ENCODE peak calls at places on chromosomes 3 and 15, in seven cellular contexts. H, W, V, O, K, G and M are unnamed samples.

GRCh38 chr3:51799879-51800757 is 21.1 kb upstream of the IQCF6 start:
- DNase-seq in H (no peak), W (no peak), V (no peak), O (no peak), K (no peak), G (peak), M (peak)

GRCh38 chr3:11053926-11054503 is 61.5 kb downstream of the SLC6A1 start:
- DNase-seq in H (no peak), W (no peak), V (no peak), O (no peak), K (no peak), G (no peak), M (peak)

GRCh38 chr15:31381801-31382692 is 55.4 kb downstream of the KLF13 start:
- DNase-seq in H (no peak), W (no peak), V (no peak), O (no peak), K (no peak), G (no peak), M (no peak)

GRCh38 chr3:32105291-32106131 is 909 bp upstream of the GPD1L start:
- DNase-seq in H (no peak), W (no peak), V (no peak), O (no peak), K (peak), G (peak), M (peak)

GRCh38 chr3:55604414-55604813 is 117.3 kb upstream of the WNT5A start:
- DNase-seq in H (no peak), W (no peak), V (no peak), O (no peak), K (no peak), G (no peak), M (peak)

GRCh38 chr15:39199076-39199475 is 381.8 kb upstream of the THBS1 start:
- DNase-seq in H (no peak), W (peak), V (no peak), O (no peak), K (no peak), G (peak), M (no peak)

GRCh38 chr15:42385206-42385979 is 26.1 kb downstream of the CAPN3 start:
- DNase-seq in H (no peak), W (no peak), V (no peak), O (peak), K (peak), G (peak), M (peak)

GRCh38 chr15:81288616-81289015 is 35.3 kb downstream of the STARD5 start:
- DNase-seq in H (no peak), W (no peak), V (no peak), O (no peak), K (no peak), G (no peak), M (no peak)

GRCh38 chr3:195117978-195118581 is 152.9 kb downstream of the XXYLT1 start:
- DNase-seq in H (no peak), W (no peak), V (no peak), O (no peak), K (peak), G (no peak), M (peak)

GRCh38 chr3:145704020-145704419 is 457.0 kb downstream of the PLOD2 start:
- DNase-seq in H (no peak), W (no peak), V (no peak), O (no peak), K (no peak), G (no peak), M (peak)

GRCh38 chr3:169607909-169608308 is 55.6 kb downstream of the MECOM start:
- DNase-seq in H (no peak), W (no peak), V (no peak), O (no peak), K (no peak), G (no peak), M (no peak)

GRCh38 chr3:191051037-191051436 is 148.0 kb upstream of the OSTN start:
- DNase-seq in H (no peak), W (no peak), V (no peak), O (no peak), K (no peak), G (peak), M (peak)

GRCh38 chr3:47342156-47342555 is 38.7 kb upstream of the PTPN23 start:
- DNase-seq in H (no peak), W (peak), V (no peak), O (no peak), K (no peak), G (no peak), M (no peak)

GRCh38 chr3:8660271-8660731 is 15.7 kb upstream of the SSUH2 start:
- DNase-seq in H (no peak), W (no peak), V (no peak), O (no peak), K (peak), G (peak), M (no peak)

GRCh38 chr3:170565495-170565894 is 20.4 kb downstream of the SLC7A14 start:
- DNase-seq in H (no peak), W (no peak), V (no peak), O (no peak), K (no peak), G (no peak), M (no peak)

GRCh38 chr3:173709026-173709425 is 311.5 kb downstream of the NLGN1 start:
- DNase-seq in H (no peak), W (no peak), V (no peak), O (no peak), K (no peak), G (no peak), M (no peak)

GRCh38 chr3:172104471-172105072 is 65.2 kb downstream of the FNDC3B start:
- DNase-seq in H (no peak), W (no peak), V (no peak), O (no peak), K (no peak), G (no peak), M (peak)

GRCh38 chr15:56339594-56339993 is 25.6 kb upstream of the TEX9 start:
- DNase-seq in H (no peak), W (no peak), V (no peak), O (no peak), K (no peak), G (no peak), M (peak)

GRCh38 chr3:195900426-195901355 is 7.7 kb downstream of the TNK2 start:
- DNase-seq in H (no peak), W (peak), V (peak), O (peak), K (peak), G (no peak), M (peak)

GRCh38 chr3:56844536-56844935 is 42.8 kb upstream of the ARHGEF3 start:
- DNase-seq in H (no peak), W (no peak), V (no peak), O (no peak), K (no peak), G (no peak), M (no peak)

GRCh38 chr3:129409541-129409940 is 18.9 kb downstream of the EFCAB12 start:
- DNase-seq in H (no peak), W (no peak), V (no peak), O (no peak), K (no peak), G (no peak), M (no peak)

GRCh38 chr3:177802151-177802900 is 605.0 kb upstream of the TBL1XR1 start:
- DNase-seq in H (no peak), W (no peak), V (no peak), O (no peak), K (no peak), G (no peak), M (peak)

GRCh38 chr15:49570672-49571071 is 49.9 kb downstream of the FAM227B start:
- DNase-seq in H (no peak), W (no peak), V (no peak), O (no peak), K (no peak), G (no peak), M (no peak)

GRCh38 chr3:51500632-51501131 is 867 bp upstream of the DCAF1 start:
- DNase-seq in H (peak), W (peak), V (no peak), O (no peak), K (no peak), G (no peak), M (no peak)

GRCh38 chr3:134810052-134810435 is 15.0 kb downstream of the EPHB1 start:
- DNase-seq in H (no peak), W (no peak), V (peak), O (no peak), K (no peak), G (no peak), M (no peak)

GRCh38 chr15:99509686-99510461 is 55.9 kb upstream of the MEF2A start:
- DNase-seq in H (no peak), W (no peak), V (no peak), O (no peak), K (no peak), G (no peak), M (no peak)

GRCh38 chr3:159760056-159760455 is 228.6 kb upstream of the IL12A start:
- DNase-seq in H (no peak), W (no peak), V (no peak), O (no peak), K (no peak), G (no peak), M (no peak)

GRCh38 chr3:145015243-145015642 is 1043.6 kb downstream of the DIPK2A start:
- DNase-seq in H (no peak), W (no peak), V (no peak), O (no peak), K (no peak), G (no peak), M (peak)

GRCh38 chr3:165854696-165855095 is 17.5 kb upstream of the BCHE start:
- DNase-seq in H (no peak), W (no peak), V (no peak), O (no peak), K (no peak), G (peak), M (peak)

GRCh38 chr3:184058029-184058428 is 5.2 kb downstream of the HTR3C start:
- DNase-seq in H (no peak), W (no peak), V (no peak), O (no peak), K (no peak), G (peak), M (peak)

GRCh38 chr3:110968076-110968475 is 103.5 kb upstream of the NECTIN3 start:
- DNase-seq in H (no peak), W (no peak), V (no peak), O (no peak), K (no peak), G (no peak), M (no peak)
- H3K4me3 ChIP-seq in H (no peak), W (no peak), V (no peak), O (no peak), K (no peak), G (no peak), M (no peak)

DNA sequence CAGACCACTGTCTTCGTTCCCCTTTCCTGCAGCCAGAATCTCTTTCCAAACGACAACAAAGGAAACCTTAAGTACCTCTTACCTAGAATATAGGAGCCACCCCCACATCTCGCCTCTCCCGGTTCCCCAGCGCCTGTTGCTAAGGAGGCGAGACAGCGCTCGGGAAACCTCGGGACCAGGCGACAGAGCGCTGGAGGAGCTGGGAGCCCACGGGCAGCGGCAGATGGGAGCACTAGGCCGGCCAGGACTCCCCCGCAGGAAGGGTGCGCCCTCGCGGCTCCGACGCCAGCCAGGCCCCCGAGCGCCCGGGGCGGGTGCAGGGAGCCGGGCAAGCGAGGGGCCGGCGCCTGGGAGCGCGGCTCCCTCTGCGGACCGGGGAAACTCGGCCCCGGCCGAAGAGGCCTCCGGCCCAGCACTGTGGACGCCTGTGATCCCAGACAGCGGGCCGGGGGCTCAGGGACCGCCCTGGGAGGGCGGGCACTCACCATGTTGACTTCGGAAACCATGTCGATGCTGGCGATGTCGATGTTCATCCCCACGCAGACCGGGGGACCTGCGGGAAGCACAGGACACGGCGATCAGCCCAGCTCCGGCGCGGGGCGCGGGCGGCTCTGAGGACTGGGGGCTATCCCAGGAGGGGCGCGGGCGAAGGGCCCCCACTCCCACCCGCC is 814 bp downstream of the GABRB3 start:
- DNase-seq in H (no peak), W (no peak), V (no peak), O (no peak), K (no peak), G (no peak), M (no peak)
- H3K4me3 ChIP-seq in H (no peak), W (peak), V (peak), O (no peak), K (peak), G (no peak), M (no peak)

GRCh38 chr3:149713730-149714654 is 38.3 kb downstream of the COMMD2 start:
- DNase-seq in H (no peak), W (no peak), V (no peak), O (no peak), K (no peak), G (no peak), M (no peak)

GRCh38 chr3:149715247-149715646 is 37.0 kb downstream of the COMMD2 start:
- DNase-seq in H (no peak), W (no peak), V (no peak), O (no peak), K (no peak), G (no peak), M (no peak)

GRCh38 chr3:149717391-149718056 is 34.8 kb downstream of the COMMD2 start:
- DNase-seq in H (no peak), W (peak), V (no peak), O (no peak), K (peak), G (peak), M (peak)

GRCh38 chr3:149720918-149721317 is 31.4 kb downstream of the COMMD2 start:
- DNase-seq in H (no peak), W (no peak), V (no peak), O (no peak), K (no peak), G (no peak), M (no peak)

GRCh38 chr3:149716984-149717383 is 35.3 kb downstream of the COMMD2 start:
- DNase-seq in H (no peak), W (no peak), V (no peak), O (no peak), K (no peak), G (no peak), M (no peak)
- H3K4me3 ChIP-seq in H (no peak), W (no peak), V (no peak), O (no peak), K (peak), G (no peak), M (no peak)

GRCh38 chr3:71456155-71456554 is 127.4 kb downstream of the FOXP1 start:
- DNase-seq in H (no peak), W (no peak), V (no peak), O (no peak), K (no peak), G (peak), M (no peak)
- H3K4me3 ChIP-seq in H (peak), W (no peak), V (no peak), O (no peak), K (no peak), G (peak), M (no peak)

DNA sequence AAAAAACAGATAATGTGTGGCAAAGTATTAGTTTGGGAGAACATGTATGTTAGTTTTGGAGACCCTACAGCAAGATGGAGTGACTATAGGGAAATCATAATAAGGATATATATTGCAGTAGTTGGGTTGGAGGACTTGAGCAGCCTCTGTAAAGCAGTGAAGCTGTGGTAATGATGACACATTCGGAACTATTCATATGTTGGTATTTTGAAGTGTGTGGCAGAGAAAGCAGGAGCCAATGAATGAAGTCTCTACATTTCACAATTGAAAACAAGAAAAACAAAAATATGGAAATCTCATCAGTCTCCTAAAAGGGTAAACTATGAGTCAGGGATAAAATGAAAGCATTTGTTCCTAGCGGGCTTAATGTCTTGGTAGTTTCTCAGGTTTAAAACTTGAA is 645.9 kb downstream of the OTOL1 start:
- DNase-seq in H (no peak), W (no peak), V (no peak), O (no peak), K (no peak), G (peak), M (peak)
- H3K4me3 ChIP-seq in H (no peak), W (no peak), V (no peak), O (no peak), K (no peak), G (no peak), M (no peak)

GRCh38 chr3:44965165-44965564 is 10.8 kb downstream of the ZDHHC3 start:
- DNase-seq in H (no peak), W (no peak), V (no peak), O (no peak), K (no peak), G (no peak), M (no peak)

GRCh38 chr3:44966795-44967278 is 9.1 kb downstream of the ZDHHC3 start:
- DNase-seq in H (no peak), W (no peak), V (no peak), O (peak), K (peak), G (no peak), M (peak)

GRCh38 chr3:44961888-44962287 is 14.1 kb downstream of the ZDHHC3 start:
- DNase-seq in H (no peak), W (no peak), V (no peak), O (no peak), K (no peak), G (no peak), M (no peak)

GRCh38 chr3:44962606-44963393 is 13.2 kb downstream of the ZDHHC3 start:
- DNase-seq in H (no peak), W (no peak), V (no peak), O (no peak), K (no peak), G (peak), M (peak)

GRCh38 chr3:44963571-44964325 is 12.2 kb downstream of the ZDHHC3 start:
- DNase-seq in H (no peak), W (no peak), V (no peak), O (no peak), K (no peak), G (no peak), M (peak)
- H3K4me3 ChIP-seq in H (no peak), W (no peak), V (no peak), O (no peak), K (no peak), G (no peak), M (no peak)

DNA sequence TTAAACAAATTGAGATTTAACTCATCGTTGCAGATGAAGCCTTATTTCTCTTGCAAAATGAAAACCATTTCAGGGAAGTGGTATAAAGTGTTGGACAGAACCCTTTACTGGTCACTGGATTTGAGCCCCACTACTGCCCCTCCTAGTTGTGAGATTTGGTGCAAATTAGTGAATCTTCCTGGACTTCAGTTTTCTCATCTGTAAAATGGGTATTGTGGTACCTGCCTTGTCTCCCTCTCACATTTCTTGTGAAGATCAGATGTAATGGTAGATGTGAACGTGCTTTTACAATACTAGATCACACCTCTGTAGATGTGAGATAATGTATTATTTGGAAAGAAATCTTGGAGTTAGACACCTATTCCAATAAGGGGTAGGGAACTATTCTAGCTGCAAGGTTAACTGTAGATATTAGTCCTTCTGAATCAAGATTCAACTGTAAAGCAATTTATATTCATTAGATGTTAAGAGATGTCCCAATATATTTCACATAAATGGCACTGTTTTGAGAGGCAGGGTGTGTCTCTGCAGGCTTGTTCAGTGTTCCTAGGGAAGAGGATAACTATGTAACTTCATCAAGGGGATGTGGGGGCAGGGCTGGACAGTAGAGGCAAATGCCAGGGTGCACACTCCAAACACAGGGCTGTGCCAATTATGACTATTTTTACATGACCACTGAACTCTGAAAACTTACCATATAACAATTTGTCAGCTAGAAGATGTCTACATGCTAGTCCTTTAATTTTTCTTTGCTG is 112.4 kb upstream of the PFN2 start:
- DNase-seq in H (no peak), W (no peak), V (no peak), O (no peak), K (no peak), G (peak), M (no peak)
- H3K4me3 ChIP-seq in H (no peak), W (peak), V (peak), O (no peak), K (no peak), G (peak), M (no peak)